ENCODE peak calls at places on chromosomes 16 and 17, in four cellular contexts. One of them, this sample, is unnamed.

GRCh38 chr17:68807998-68808772 is 147.0 kb downstream of the ABCA8 start:
- DNase-seq in K562: no peak
- DNase-seq in GM12878: no peak
- DNase-seq in HL-60: no peak
- DNase-seq in this sample: no peak

GRCh38 chr16:77850637-77851330 is 62.4 kb downstream of the VAT1L start:
- DNase-seq in K562: no peak
- DNase-seq in GM12878: no peak
- DNase-seq in HL-60: no peak
- DNase-seq in this sample: no peak

GRCh38 chr17:2233441-2233947 is 70.1 kb downstream of the SMG6 start:
- DNase-seq in K562: no peak
- DNase-seq in GM12878: no peak
- DNase-seq in HL-60: no peak
- DNase-seq in this sample: no peak

GRCh38 chr16:48720266-48720665 is 110.3 kb upstream of the N4BP1 start:
- DNase-seq in K562: peak
- DNase-seq in GM12878: no peak
- DNase-seq in HL-60: no peak
- DNase-seq in this sample: no peak

GRCh38 chr17:50269477-50270429 is 4.5 kb upstream of the TMEM92 start:
- DNase-seq in K562: peak
- DNase-seq in GM12878: peak
- DNase-seq in HL-60: peak
- DNase-seq in this sample: peak

GRCh38 chr17:39658346-39658745 is 6.8 kb upstream of the TCAP start:
- DNase-seq in K562: no peak
- DNase-seq in GM12878: no peak
- DNase-seq in HL-60: no peak
- DNase-seq in this sample: no peak

GRCh38 chr17:66331038-66331816 is 28.8 kb downstream of the PRKCA start:
- DNase-seq in K562: peak
- DNase-seq in GM12878: no peak
- DNase-seq in HL-60: no peak
- DNase-seq in this sample: no peak

GRCh38 chr16:84836234-84836647 is 16.5 kb downstream of the CRISPLD2 start:
- DNase-seq in K562: no peak
- DNase-seq in GM12878: no peak
- DNase-seq in HL-60: no peak
- DNase-seq in this sample: no peak

GRCh38 chr17:17606416-17607000 is 15.0 kb upstream of the PEMT start:
- DNase-seq in K562: peak
- DNase-seq in GM12878: no peak
- DNase-seq in HL-60: no peak
- DNase-seq in this sample: no peak

GRCh38 chr16:20799599-20799998 is 6.7 kb downstream of the ERI2 start:
- DNase-seq in K562: peak
- DNase-seq in GM12878: no peak
- DNase-seq in HL-60: no peak
- DNase-seq in this sample: no peak

GRCh38 chr17:48624544-48625501 is 1.3 kb downstream of the HOXB9 start:
- DNase-seq in K562: peak
- DNase-seq in GM12878: no peak
- DNase-seq in HL-60: no peak
- DNase-seq in this sample: no peak

GRCh38 chr16:82329070-82329469 is 159.0 kb upstream of the MPHOSPH6 start:
- DNase-seq in K562: no peak
- DNase-seq in GM12878: no peak
- DNase-seq in HL-60: no peak
- DNase-seq in this sample: no peak

GRCh38 chr17:39178516-39178915 is 12.6 kb upstream of the ARL5C start:
- DNase-seq in K562: no peak
- DNase-seq in GM12878: no peak
- DNase-seq in HL-60: no peak
- DNase-seq in this sample: no peak

GRCh38 chr16:47129755-47130435 is 13.8 kb downstream of the NETO2 start:
- DNase-seq in K562: no peak
- DNase-seq in GM12878: no peak
- DNase-seq in HL-60: no peak
- DNase-seq in this sample: no peak

GRCh38 chr17:58385359-58385899 is 31.9 kb downstream of the RNF43 start:
- DNase-seq in K562: no peak
- DNase-seq in GM12878: no peak
- DNase-seq in HL-60: no peak
- DNase-seq in this sample: no peak

GRCh38 chr17:81794509-81794908 is 9.4 kb upstream of the GCGR start:
- DNase-seq in K562: no peak
- DNase-seq in GM12878: no peak
- DNase-seq in HL-60: no peak
- DNase-seq in this sample: no peak

GRCh38 chr16:65634291-65634690 is 512.4 kb upstream of the CDH11 start:
- DNase-seq in K562: no peak
- DNase-seq in GM12878: no peak
- DNase-seq in HL-60: no peak
- DNase-seq in this sample: no peak

GRCh38 chr17:75654176-75654575 is 12.8 kb downstream of the RECQL5 start:
- DNase-seq in K562: no peak
- DNase-seq in GM12878: no peak
- DNase-seq in HL-60: no peak
- DNase-seq in this sample: no peak

GRCh38 chr17:48444531-48445247 is 14.7 kb upstream of the SKAP1 start:
- DNase-seq in K562: no peak
- DNase-seq in GM12878: no peak
- DNase-seq in HL-60: peak
- DNase-seq in this sample: no peak

GRCh38 chr16:24848065-24848464 is 2.3 kb downstream of the SLC5A11 start:
- DNase-seq in K562: no peak
- DNase-seq in GM12878: no peak
- DNase-seq in HL-60: no peak
- DNase-seq in this sample: no peak

GRCh38 chr17:17685775-17686291 is 4.6 kb downstream of the RAI1 start:
- DNase-seq in K562: no peak
- DNase-seq in GM12878: no peak
- DNase-seq in HL-60: no peak
- DNase-seq in this sample: no peak

GRCh38 chr16:12199524-12199923 is 223.0 kb downstream of the SNX29 start:
- DNase-seq in K562: no peak
- DNase-seq in GM12878: no peak
- DNase-seq in HL-60: no peak
- DNase-seq in this sample: no peak

GRCh38 chr16:11557811-11558210 is 28.9 kb downstream of the LITAF start:
- DNase-seq in K562: no peak
- DNase-seq in GM12878: no peak
- DNase-seq in HL-60: no peak
- DNase-seq in this sample: no peak

GRCh38 chr17:40069751-40070643 is 7.2 kb downstream of the THRA start:
- DNase-seq in K562: peak
- DNase-seq in GM12878: no peak
- DNase-seq in HL-60: no peak
- DNase-seq in this sample: no peak

GRCh38 chr17:27380551-27380950 is 75.7 kb upstream of the KSR1 start:
- DNase-seq in K562: peak
- DNase-seq in GM12878: no peak
- DNase-seq in HL-60: no peak
- DNase-seq in this sample: no peak
- TF ChIP-seq SPI1 in K562: no peak
- TF ChIP-seq SPI1 in GM12878: no peak
- TF ChIP-seq SPI1 in HL-60: no peak
- TF ChIP-seq SPI1 in this sample: no peak

GRCh38 chr17:31415640-31416502 is 24.4 kb downstream of the RAB11FIP4 start:
- DNase-seq in K562: no peak
- DNase-seq in GM12878: no peak
- DNase-seq in HL-60: no peak
- DNase-seq in this sample: no peak

GRCh38 chr17:31418773-31419350 is 27.4 kb downstream of the RAB11FIP4 start:
- DNase-seq in K562: no peak
- DNase-seq in GM12878: no peak
- DNase-seq in HL-60: no peak
- DNase-seq in this sample: no peak

GRCh38 chr17:31416503-31416923 is 25.0 kb downstream of the RAB11FIP4 start:
- DNase-seq in K562: no peak
- DNase-seq in GM12878: no peak
- DNase-seq in HL-60: no peak
- DNase-seq in this sample: no peak

GRCh38 chr17:31415004-31415454 is 23.6 kb downstream of the RAB11FIP4 start:
- DNase-seq in K562: no peak
- DNase-seq in GM12878: no peak
- DNase-seq in HL-60: peak
- DNase-seq in this sample: no peak

DNA sequence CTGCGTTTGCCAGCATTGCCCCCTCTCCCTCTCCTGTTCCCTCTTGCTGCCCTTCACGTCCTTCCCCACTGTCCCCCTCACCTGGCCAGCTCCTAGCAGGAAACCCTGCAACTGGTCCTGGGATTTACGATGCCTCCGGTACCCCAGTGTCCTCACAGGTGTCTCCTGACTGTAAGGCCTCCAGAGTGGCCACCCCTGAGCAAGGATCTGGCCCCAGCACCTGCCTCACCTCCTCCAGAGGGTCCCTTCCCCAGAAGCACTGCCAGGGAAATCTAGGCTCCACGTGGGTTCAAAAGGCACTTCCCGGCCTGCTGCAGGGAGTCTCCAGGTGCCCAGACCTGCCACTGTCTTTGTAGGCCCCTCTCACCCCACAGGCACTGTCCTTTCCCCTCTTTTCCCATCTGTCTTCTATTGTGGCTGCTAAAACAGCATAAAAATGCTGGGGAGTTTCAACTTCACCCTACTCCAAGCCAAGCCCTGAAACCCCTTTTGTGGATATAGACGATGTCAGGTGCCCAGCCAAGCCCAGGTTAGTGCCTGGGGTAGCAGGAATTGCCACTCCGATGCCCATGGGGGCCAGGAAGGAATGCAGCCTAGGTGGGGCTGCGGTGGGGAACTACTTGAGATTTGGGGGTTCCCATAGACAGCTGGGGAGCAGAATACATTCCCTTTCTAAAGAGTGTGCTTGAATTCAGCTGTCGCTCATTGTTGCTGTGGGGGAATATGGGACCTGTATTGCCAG is 25.7 kb downstream of the RAB11FIP4 start:
- DNase-seq in K562: no peak
- DNase-seq in GM12878: no peak
- DNase-seq in HL-60: no peak
- DNase-seq in this sample: no peak
- TF ChIP-seq SPI1 in K562: no peak
- TF ChIP-seq SPI1 in GM12878: no peak
- TF ChIP-seq SPI1 in HL-60: no peak
- TF ChIP-seq SPI1 in this sample: no peak

DNA sequence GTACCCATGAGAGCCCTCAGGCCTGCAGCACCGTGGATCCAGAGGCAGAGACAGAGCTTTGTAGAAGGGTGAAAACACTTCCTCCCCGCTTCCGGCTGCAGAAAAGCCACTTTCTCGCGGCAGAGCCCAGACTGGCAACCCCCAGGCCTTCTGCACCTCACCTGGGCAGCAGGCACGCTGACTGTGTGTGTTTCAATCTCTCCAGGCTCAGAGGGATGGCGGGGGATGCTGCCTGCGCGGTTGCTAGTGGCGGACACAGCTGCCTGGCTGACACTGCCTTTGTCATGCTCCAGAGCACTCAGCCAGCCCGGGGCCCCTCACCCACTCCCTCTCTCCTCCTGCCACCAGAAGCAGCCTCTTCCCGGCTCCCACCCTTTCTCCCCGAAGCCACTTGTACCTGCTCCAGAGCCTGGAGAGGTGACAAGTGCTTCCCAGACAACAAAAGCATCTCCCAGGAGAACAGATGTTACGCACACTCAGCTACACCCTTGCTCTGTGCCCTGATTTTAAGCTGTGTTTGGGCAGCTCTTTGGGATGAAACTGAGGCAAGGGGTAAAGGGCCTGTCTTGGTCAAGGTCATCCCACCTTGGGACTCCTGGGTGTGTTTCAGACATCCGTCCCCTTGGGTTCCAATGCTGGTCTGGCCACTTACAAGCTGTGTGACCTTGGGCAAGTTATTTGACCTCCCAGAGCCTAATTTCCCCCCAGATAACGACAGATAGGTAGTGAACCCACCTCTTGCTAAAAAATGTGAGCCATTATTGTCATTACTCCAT is 9.2 kb upstream of the GLIS2 start:
- DNase-seq in K562: no peak
- DNase-seq in GM12878: no peak
- DNase-seq in HL-60: no peak
- DNase-seq in this sample: peak
- TF ChIP-seq SPI1 in K562: no peak
- TF ChIP-seq SPI1 in GM12878: peak
- TF ChIP-seq SPI1 in HL-60: peak
- TF ChIP-seq SPI1 in this sample: peak

GRCh38 chr16:1257561-1258217 is 1.8 kb downstream of the TPSD1 start:
- DNase-seq in K562: no peak
- DNase-seq in GM12878: no peak
- DNase-seq in HL-60: no peak
- DNase-seq in this sample: no peak
- TF ChIP-seq SPI1 in K562: no peak
- TF ChIP-seq SPI1 in GM12878: no peak
- TF ChIP-seq SPI1 in HL-60: no peak
- TF ChIP-seq SPI1 in this sample: no peak

GRCh38 chr17:60554377-60554788 is 28.3 kb upstream of the APPBP2 start:
- DNase-seq in K562: no peak
- DNase-seq in GM12878: no peak
- DNase-seq in HL-60: no peak
- DNase-seq in this sample: no peak
- TF ChIP-seq SPI1 in K562: no peak
- TF ChIP-seq SPI1 in GM12878: no peak
- TF ChIP-seq SPI1 in HL-60: no peak
- TF ChIP-seq SPI1 in this sample: no peak

GRCh38 chr17:63688396-63689020 is 11.4 kb downstream of the LIMD2 start:
- DNase-seq in K562: no peak
- DNase-seq in GM12878: no peak
- DNase-seq in HL-60: no peak
- DNase-seq in this sample: no peak
- TF ChIP-seq SPI1 in K562: no peak
- TF ChIP-seq SPI1 in GM12878: no peak
- TF ChIP-seq SPI1 in HL-60: no peak
- TF ChIP-seq SPI1 in this sample: no peak

DNA sequence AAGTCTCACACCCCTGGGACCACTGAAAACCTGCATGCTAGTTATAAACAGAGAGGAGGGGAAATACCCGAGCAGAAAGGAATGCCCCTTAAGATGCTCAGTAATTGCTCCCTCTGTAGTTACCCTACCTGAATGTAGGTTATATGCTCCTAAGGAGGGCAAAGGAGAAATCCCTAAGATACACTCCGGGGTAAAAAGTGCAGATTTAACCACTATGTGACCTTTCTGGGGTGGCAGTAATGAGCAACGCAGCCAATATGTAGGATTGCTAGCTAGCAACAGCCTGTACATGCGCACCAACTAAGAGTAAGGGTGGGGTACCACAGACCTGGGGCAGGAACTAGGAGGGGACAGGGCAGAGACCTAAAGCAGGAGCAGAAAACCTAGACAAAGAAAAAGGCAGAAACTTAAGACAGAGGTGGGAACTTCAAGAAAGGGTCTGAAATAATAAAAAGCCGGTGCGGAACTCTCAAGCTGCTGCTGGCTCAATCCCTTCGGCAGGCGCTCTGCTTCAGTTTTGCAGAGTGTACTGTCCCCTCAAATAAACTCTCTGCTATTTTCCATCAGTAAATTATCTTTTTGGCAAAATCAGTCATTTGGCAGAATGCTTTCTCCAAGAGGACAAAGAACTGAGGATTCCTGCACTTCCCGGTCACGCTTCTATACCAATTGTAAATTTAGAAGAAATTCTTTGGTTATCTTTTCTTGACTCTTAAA is 823.8 kb downstream of the CDH11 start:
- DNase-seq in K562: no peak
- DNase-seq in GM12878: no peak
- DNase-seq in HL-60: no peak
- DNase-seq in this sample: no peak
- TF ChIP-seq SPI1 in K562: no peak
- TF ChIP-seq SPI1 in GM12878: no peak
- TF ChIP-seq SPI1 in HL-60: no peak
- TF ChIP-seq SPI1 in this sample: no peak

This sample was measured in GM12891.